ENCODE peak calls at places on chromosomes 11 and 22, in ten cellular contexts. One of them, this sample, is unnamed. For H3K27me3, the result is how much of the 10 kb centered on the place peaks cover.

GRCh38 chr11:294795-295194 is 4.5 kb downstream of the IFITM5 start:
- DNase-seq in HCT116: no peak
- DNase-seq in psoas muscle: peak
- DNase-seq in dorsolateral prefrontal cortex: no peak
- DNase-seq in fibroblast of lung: no peak
- DNase-seq in stomach: no peak
- DNase-seq in breast epithelium: no peak
- DNase-seq in hepatocyte: no peak
- DNase-seq in IMR-90: no peak
- DNase-seq in heart left ventricle: peak
- DNase-seq in this sample: no peak

GRCh38 chr11:1888347-1888753 is 3.3 kb downstream of the PRR33 start:
- DNase-seq in HCT116: no peak
- DNase-seq in psoas muscle: no peak
- DNase-seq in dorsolateral prefrontal cortex: no peak
- DNase-seq in fibroblast of lung: no peak
- DNase-seq in stomach: no peak
- DNase-seq in breast epithelium: no peak
- DNase-seq in hepatocyte: no peak
- DNase-seq in IMR-90: no peak
- DNase-seq in heart left ventricle: no peak
- DNase-seq in this sample: no peak

GRCh38 chr11:44986315-44986714 is 35.6 kb upstream of the TP53I11 start:
- DNase-seq in HCT116: no peak
- DNase-seq in psoas muscle: no peak
- DNase-seq in dorsolateral prefrontal cortex: no peak
- DNase-seq in fibroblast of lung: no peak
- DNase-seq in stomach: peak
- DNase-seq in breast epithelium: no peak
- DNase-seq in hepatocyte: no peak
- DNase-seq in IMR-90: no peak
- DNase-seq in heart left ventricle: no peak
- DNase-seq in this sample: no peak

GRCh38 chr11:32374261-32374711 is 61.1 kb downstream of the WT1 start:
- DNase-seq in HCT116: peak
- DNase-seq in psoas muscle: no peak
- DNase-seq in dorsolateral prefrontal cortex: no peak
- DNase-seq in fibroblast of lung: peak
- DNase-seq in stomach: no peak
- DNase-seq in breast epithelium: no peak
- DNase-seq in hepatocyte: peak
- DNase-seq in IMR-90: peak
- DNase-seq in heart left ventricle: no peak
- DNase-seq in this sample: peak

GRCh38 chr22:39723899-39724351 is 153.4 kb downstream of the CACNA1I start:
- DNase-seq in HCT116: peak
- DNase-seq in psoas muscle: no peak
- DNase-seq in dorsolateral prefrontal cortex: peak
- DNase-seq in fibroblast of lung: peak
- DNase-seq in stomach: peak
- DNase-seq in breast epithelium: peak
- DNase-seq in hepatocyte: peak
- DNase-seq in IMR-90: peak
- DNase-seq in heart left ventricle: no peak
- DNase-seq in this sample: no peak

GRCh38 chr11:39374963-39375698 is 2084.3 kb downstream of the LRRC4C start:
- DNase-seq in HCT116: peak
- DNase-seq in psoas muscle: no peak
- DNase-seq in dorsolateral prefrontal cortex: no peak
- DNase-seq in fibroblast of lung: peak
- DNase-seq in stomach: no peak
- DNase-seq in breast epithelium: no peak
- DNase-seq in hepatocyte: peak
- DNase-seq in IMR-90: peak
- DNase-seq in heart left ventricle: no peak
- DNase-seq in this sample: no peak

GRCh38 chr11:44285756-44286155 is 24.2 kb downstream of the ALX4 start:
- DNase-seq in HCT116: no peak
- DNase-seq in psoas muscle: no peak
- DNase-seq in dorsolateral prefrontal cortex: no peak
- DNase-seq in fibroblast of lung: no peak
- DNase-seq in stomach: no peak
- DNase-seq in breast epithelium: no peak
- DNase-seq in hepatocyte: no peak
- DNase-seq in IMR-90: peak
- DNase-seq in heart left ventricle: no peak
- DNase-seq in this sample: no peak

GRCh38 chr11:79264284-79264683 is 176.5 kb downstream of the TENM4 start:
- DNase-seq in HCT116: no peak
- DNase-seq in psoas muscle: no peak
- DNase-seq in dorsolateral prefrontal cortex: no peak
- DNase-seq in fibroblast of lung: peak
- DNase-seq in stomach: no peak
- DNase-seq in breast epithelium: no peak
- DNase-seq in hepatocyte: no peak
- DNase-seq in IMR-90: no peak
- DNase-seq in heart left ventricle: no peak
- DNase-seq in this sample: no peak

GRCh38 chr11:119995730-119996491 is 142.0 kb downstream of the TRIM29 start:
- DNase-seq in HCT116: no peak
- DNase-seq in psoas muscle: no peak
- DNase-seq in dorsolateral prefrontal cortex: no peak
- DNase-seq in fibroblast of lung: no peak
- DNase-seq in stomach: no peak
- DNase-seq in breast epithelium: no peak
- DNase-seq in hepatocyte: no peak
- DNase-seq in IMR-90: no peak
- DNase-seq in heart left ventricle: no peak
- DNase-seq in this sample: no peak

GRCh38 chr22:38754247-38755154 is 1.3 kb downstream of the SUN2 start:
- DNase-seq in HCT116: no peak
- DNase-seq in psoas muscle: peak
- DNase-seq in dorsolateral prefrontal cortex: no peak
- DNase-seq in fibroblast of lung: peak
- DNase-seq in stomach: peak
- DNase-seq in breast epithelium: peak
- DNase-seq in hepatocyte: peak
- DNase-seq in IMR-90: peak
- DNase-seq in heart left ventricle: peak
- DNase-seq in this sample: no peak

GRCh38 chr11:42315267-42315666 is 855.8 kb upstream of the LRRC4C start:
- DNase-seq in HCT116: no peak
- DNase-seq in psoas muscle: no peak
- DNase-seq in dorsolateral prefrontal cortex: no peak
- DNase-seq in fibroblast of lung: no peak
- DNase-seq in stomach: no peak
- DNase-seq in breast epithelium: no peak
- DNase-seq in hepatocyte: no peak
- DNase-seq in IMR-90: no peak
- DNase-seq in heart left ventricle: no peak
- DNase-seq in this sample: no peak

GRCh38 chr11:118660646-118661424 is 18.6 kb downstream of the TREH start:
- DNase-seq in HCT116: no peak
- DNase-seq in psoas muscle: no peak
- DNase-seq in dorsolateral prefrontal cortex: no peak
- DNase-seq in fibroblast of lung: no peak
- DNase-seq in stomach: no peak
- DNase-seq in breast epithelium: no peak
- DNase-seq in hepatocyte: peak
- DNase-seq in IMR-90: no peak
- DNase-seq in heart left ventricle: peak
- DNase-seq in this sample: no peak

GRCh38 chr22:24421428-24421931 is 5.9 kb upstream of the ADORA2A start:
- DNase-seq in HCT116: peak
- DNase-seq in psoas muscle: no peak
- DNase-seq in dorsolateral prefrontal cortex: no peak
- DNase-seq in fibroblast of lung: no peak
- DNase-seq in stomach: no peak
- DNase-seq in breast epithelium: no peak
- DNase-seq in hepatocyte: peak
- DNase-seq in IMR-90: no peak
- DNase-seq in heart left ventricle: no peak
- DNase-seq in this sample: no peak

GRCh38 chr11:68438658-68439259 is 21.8 kb upstream of the PPP6R3 start:
- DNase-seq in HCT116: no peak
- DNase-seq in psoas muscle: no peak
- DNase-seq in dorsolateral prefrontal cortex: no peak
- DNase-seq in fibroblast of lung: no peak
- DNase-seq in stomach: no peak
- DNase-seq in breast epithelium: no peak
- DNase-seq in hepatocyte: no peak
- DNase-seq in IMR-90: no peak
- DNase-seq in heart left ventricle: no peak
- DNase-seq in this sample: no peak

GRCh38 chr22:26949193-26949592 is 291.8 kb downstream of the MIAT start:
- DNase-seq in HCT116: no peak
- DNase-seq in psoas muscle: no peak
- DNase-seq in dorsolateral prefrontal cortex: no peak
- DNase-seq in fibroblast of lung: peak
- DNase-seq in stomach: no peak
- DNase-seq in breast epithelium: no peak
- DNase-seq in hepatocyte: peak
- DNase-seq in IMR-90: peak
- DNase-seq in heart left ventricle: peak
- DNase-seq in this sample: no peak

GRCh38 chr11:25441432-25441831 is 890.5 kb upstream of the ANO3 start:
- DNase-seq in HCT116: no peak
- DNase-seq in psoas muscle: no peak
- DNase-seq in dorsolateral prefrontal cortex: no peak
- DNase-seq in fibroblast of lung: peak
- DNase-seq in stomach: no peak
- DNase-seq in breast epithelium: no peak
- DNase-seq in hepatocyte: no peak
- DNase-seq in IMR-90: no peak
- DNase-seq in heart left ventricle: no peak
- DNase-seq in this sample: no peak

DNA sequence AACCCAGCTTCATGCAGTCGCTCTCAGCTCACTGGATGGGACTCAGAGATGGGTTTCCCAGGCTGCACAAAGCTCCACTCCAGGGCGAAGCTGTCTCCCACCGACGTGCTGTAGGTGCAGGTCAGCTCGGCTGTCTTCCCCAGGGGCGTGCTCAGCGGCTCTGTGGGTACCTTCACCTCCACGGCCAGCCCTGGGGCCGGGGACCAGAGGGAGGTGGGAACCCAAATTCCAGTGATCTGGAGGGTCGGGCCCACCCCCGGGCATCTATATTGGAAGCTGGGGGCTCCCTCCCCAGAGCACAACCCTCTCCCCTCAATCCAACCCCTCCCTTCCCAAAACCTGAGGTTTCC is 689 bp downstream of the VSIG2 start:
- DNase-seq in HCT116: no peak
- DNase-seq in psoas muscle: no peak
- DNase-seq in dorsolateral prefrontal cortex: no peak
- DNase-seq in fibroblast of lung: no peak
- DNase-seq in stomach: no peak
- DNase-seq in breast epithelium: no peak
- DNase-seq in hepatocyte: no peak
- DNase-seq in IMR-90: no peak
- DNase-seq in heart left ventricle: no peak
- DNase-seq in this sample: no peak
- H3K27me3 ChIP-seq in HCT116: under half
- H3K27me3 ChIP-seq in psoas muscle: under half
- H3K27me3 ChIP-seq in dorsolateral prefrontal cortex: under half
- H3K27me3 ChIP-seq in fibroblast of lung: under half
- H3K27me3 ChIP-seq in stomach: half or more
- H3K27me3 ChIP-seq in breast epithelium: under half
- H3K27me3 ChIP-seq in hepatocyte: half or more
- H3K27me3 ChIP-seq in IMR-90: under half
- H3K27me3 ChIP-seq in heart left ventricle: under half
- H3K27me3 ChIP-seq in this sample: under half

DNA sequence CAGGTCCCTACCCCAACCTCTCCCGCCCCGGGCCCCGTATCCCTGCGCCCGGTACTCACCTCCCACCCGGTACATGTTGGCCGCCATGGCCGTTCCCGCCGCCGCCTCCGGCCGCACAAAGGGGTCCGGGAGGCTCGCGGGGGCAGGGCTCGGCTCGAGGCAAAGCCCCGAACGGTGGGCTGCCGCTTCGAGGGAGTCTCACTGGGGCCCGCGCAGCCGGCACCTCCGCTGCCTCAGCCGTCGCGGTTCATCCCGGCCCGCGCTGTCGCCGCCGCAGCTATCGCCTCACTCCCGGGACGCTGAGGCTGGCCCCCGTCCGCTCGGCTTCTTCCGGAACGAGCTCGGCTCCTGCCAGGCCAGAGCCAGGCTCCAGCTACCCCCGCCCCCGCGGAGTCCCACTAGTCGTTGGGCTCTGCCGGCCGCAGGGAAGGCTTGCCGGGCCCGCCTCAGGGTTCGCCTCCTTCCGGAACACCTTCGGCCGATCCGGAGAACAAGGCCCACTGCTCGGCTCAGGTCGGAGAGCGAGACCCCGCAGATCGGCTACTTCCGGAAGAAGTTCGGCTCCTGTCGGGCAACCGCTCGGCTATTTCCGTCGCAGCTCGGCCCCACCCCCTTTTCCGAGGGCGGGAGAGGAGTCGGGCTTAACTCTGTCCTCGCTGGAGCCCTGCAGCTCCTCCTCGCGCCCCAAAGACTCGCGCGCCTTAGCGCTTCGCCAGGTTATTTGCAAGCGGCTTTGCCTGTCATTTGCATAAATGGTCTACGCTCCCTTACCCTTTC is at the start of gene MTA2:
- DNase-seq in HCT116: peak
- DNase-seq in psoas muscle: peak
- DNase-seq in dorsolateral prefrontal cortex: peak
- DNase-seq in fibroblast of lung: peak
- DNase-seq in stomach: peak
- DNase-seq in breast epithelium: peak
- DNase-seq in hepatocyte: peak
- DNase-seq in IMR-90: peak
- DNase-seq in heart left ventricle: peak
- DNase-seq in this sample: peak
- H3K4me3 ChIP-seq in HCT116: peak
- H3K4me3 ChIP-seq in psoas muscle: peak
- H3K4me3 ChIP-seq in dorsolateral prefrontal cortex: peak
- H3K4me3 ChIP-seq in fibroblast of lung: peak
- H3K4me3 ChIP-seq in stomach: peak
- H3K4me3 ChIP-seq in breast epithelium: peak
- H3K4me3 ChIP-seq in hepatocyte: peak
- H3K4me3 ChIP-seq in IMR-90: peak
- H3K4me3 ChIP-seq in heart left ventricle: peak
- H3K4me3 ChIP-seq in this sample: peak

GRCh38 chr11:76686261-76687079 is 15.9 kb upstream of the LRRC32 start:
- DNase-seq in HCT116: no peak
- DNase-seq in psoas muscle: no peak
- DNase-seq in dorsolateral prefrontal cortex: no peak
- DNase-seq in fibroblast of lung: no peak
- DNase-seq in stomach: no peak
- DNase-seq in breast epithelium: no peak
- DNase-seq in hepatocyte: no peak
- DNase-seq in IMR-90: no peak
- DNase-seq in heart left ventricle: no peak
- DNase-seq in this sample: peak
- TF ChIP-seq CTCF in HCT116: no peak
- TF ChIP-seq CTCF in psoas muscle: no peak
- TF ChIP-seq CTCF in dorsolateral prefrontal cortex: no peak
- TF ChIP-seq CTCF in fibroblast of lung: no peak
- TF ChIP-seq CTCF in stomach: no peak
- TF ChIP-seq CTCF in breast epithelium: no peak
- TF ChIP-seq CTCF in hepatocyte: no peak
- TF ChIP-seq CTCF in IMR-90: no peak
- TF ChIP-seq CTCF in heart left ventricle: no peak
- TF ChIP-seq CTCF in this sample: no peak

GRCh38 chr22:49143812-49144211 is 683.9 kb downstream of the BRD1 start:
- DNase-seq in HCT116: no peak
- DNase-seq in psoas muscle: no peak
- DNase-seq in dorsolateral prefrontal cortex: no peak
- DNase-seq in fibroblast of lung: no peak
- DNase-seq in stomach: no peak
- DNase-seq in breast epithelium: no peak
- DNase-seq in hepatocyte: no peak
- DNase-seq in IMR-90: no peak
- DNase-seq in heart left ventricle: no peak
- DNase-seq in this sample: no peak
- H3K27me3 ChIP-seq in HCT116: half or more
- H3K27me3 ChIP-seq in psoas muscle: under half
- H3K27me3 ChIP-seq in dorsolateral prefrontal cortex: under half
- H3K27me3 ChIP-seq in fibroblast of lung: under half
- H3K27me3 ChIP-seq in stomach: half or more
- H3K27me3 ChIP-seq in breast epithelium: under half
- H3K27me3 ChIP-seq in hepatocyte: under half
- H3K27me3 ChIP-seq in IMR-90: under half
- H3K27me3 ChIP-seq in heart left ventricle: under half
- H3K27me3 ChIP-seq in this sample: under half

This sample was measured in GM06990.